ENCODE peak calls at places on chromosomes 1 and 21, in four cellular contexts. M is dorsolateral prefrontal cortex, Y is GM20000, Q is psoas muscle. U is an unnamed sample.

GRCh38 chr1:59549903-59550302 is 253.0 kb downstream of the FGGY start:
- DNase-seq in M (no peak), Q (no peak), Y (no peak), U (no peak)

GRCh38 chr1:158554352-158554751 is at the start of gene OR6Y1:
- DNase-seq in M (no peak), Y (no peak), Q (no peak), U (no peak)

GRCh38 chr1:234893725-234894630 is 234.7 kb downstream of the TOMM20 start:
- DNase-seq in Y (peak), M (peak), Q (no peak), U (no peak)

GRCh38 chr1:231933711-231934626 is 307.4 kb downstream of the DISC1 start:
- DNase-seq in Y (no peak), M (no peak), Q (no peak), U (no peak)

GRCh38 chr1:16999863-17000262 is 11.9 kb downstream of the ATP13A2 start:
- DNase-seq in Y (peak), Q (no peak), M (no peak), U (no peak)

GRCh38 chr1:6343506-6344405 is 49.8 kb downstream of the ACOT7 start:
- DNase-seq in Q (peak), Y (peak), M (peak), U (peak)

GRCh38 chr1:151282883-151283725 is 1.0 kb downstream of the ZNF687 start:
- DNase-seq in Q (peak), Y (peak), M (no peak), U (peak)

GRCh38 chr1:43313771-43314170 is 13.0 kb downstream of the TIE1 start:
- DNase-seq in Q (no peak), M (peak), Y (no peak), U (no peak)

GRCh38 chr1:107536266-107536665 is 395.4 kb downstream of the NTNG1 start:
- DNase-seq in M (no peak), Y (no peak), Q (no peak), U (no peak)

GRCh38 chr1:117371436-117372151 is 4.3 kb downstream of the MAN1A2 start:
- DNase-seq in Q (no peak), Y (no peak), M (no peak), U (no peak)

GRCh38 chr1:29465755-29466154 is 229.4 kb downstream of the PTPRU start:
- DNase-seq in Y (no peak), M (no peak), Q (no peak), U (no peak)

GRCh38 chr21:44510508-44511218 is 29.3 kb downstream of the KRTAP10-1 start:
- DNase-seq in Y (peak), Q (peak), M (no peak), U (peak)

GRCh38 chr1:43238104-43238503 is 31.7 kb upstream of the TMEM125 start:
- DNase-seq in Q (peak), Y (peak), M (peak), U (peak)

GRCh38 chr1:6743189-6744101 is 41.8 kb upstream of the CAMTA1 start:
- DNase-seq in M (peak), Q (peak), Y (peak), U (no peak)

GRCh38 chr21:27590271-27590670 is 623.4 kb upstream of the ADAMTS5 start:
- DNase-seq in M (no peak), Y (no peak), Q (peak), U (no peak)

GRCh38 chr1:5937373-5937857 is 54.8 kb downstream of the NPHP4 start:
- DNase-seq in Q (no peak), M (no peak), Y (no peak), U (no peak)

GRCh38 chr1:24899581-24900485 is 30.2 kb downstream of the RUNX3 start:
- DNase-seq in Q (no peak), Y (no peak), M (peak), U (no peak)

GRCh38 chr1:201648911-201649775 is 110.2 kb downstream of the NAV1 start:
- DNase-seq in Q (no peak), M (no peak), Y (peak), U (peak)

GRCh38 chr1:10211805-10212405 is 1.5 kb downstream of the KIF1B start:
- DNase-seq in Y (no peak), M (peak), Q (peak), U (no peak)

GRCh38 chr1:62426238-62426637 is 10.6 kb upstream of the USP1 start:
- DNase-seq in M (no peak), Y (no peak), Q (no peak), U (no peak)

GRCh38 chr21:38664821-38665220 is 140.9 kb upstream of the ETS2 start:
- DNase-seq in Q (no peak), M (no peak), Y (no peak), U (no peak)

GRCh38 chr1:240803151-240803550 is 191.2 kb upstream of the GREM2 start:
- DNase-seq in M (no peak), Y (no peak), Q (no peak), U (no peak)

GRCh38 chr1:8389962-8390535 is 72.1 kb downstream of the SLC45A1 start:
- DNase-seq in Y (no peak), M (no peak), Q (no peak), U (no peak)

GRCh38 chr1:221631551-221631950 is 110.3 kb downstream of the DUSP10 start:
- DNase-seq in Y (no peak), M (no peak), Q (no peak), U (no peak)

GRCh38 chr1:44947060-44947773 is 39.2 kb downstream of the EIF2B3 start:
- DNase-seq in Q (no peak), Y (no peak), M (no peak), U (no peak)

GRCh38 chr1:221228594-221228993 is 349.4 kb downstream of the HLX start:
- DNase-seq in Y (no peak), Q (no peak), M (no peak), U (no peak)

GRCh38 chr1:26983863-26984262 is 9.6 kb upstream of the TRNP1 start:
- DNase-seq in M (no peak), Q (no peak), Y (no peak), U (no peak)

GRCh38 chr1:43933386-43934278 is at the start of gene ARTN:
- DNase-seq in M (no peak), Q (no peak), Y (no peak), U (peak)

GRCh38 chr1:218079379-218079778 is 205.7 kb upstream of the RRP15 start:
- DNase-seq in M (no peak), Q (no peak), Y (no peak), U (no peak)

GRCh38 chr1:44775930-44776748 is 799 bp downstream of the RPS8 start:
- DNase-seq in Q (no peak), M (peak), Y (no peak), U (no peak)

GRCh38 chr1:226846801-226847200 is 23.6 kb upstream of the PSEN2 start:
- DNase-seq in M (no peak), Y (no peak), Q (no peak), U (no peak)

GRCh38 chr1:16212251-16212961 is at the start of gene ARHGEF19:
- DNase-seq in M (no peak), Q (no peak), Y (no peak), U (peak)

GRCh38 chr1:5001466-5001865 is 347.1 kb downstream of the AJAP1 start:
- DNase-seq in Q (no peak), Y (no peak), M (no peak), U (peak)

GRCh38 chr1:206935491-206936067 is 10.7 kb downstream of the PIGR start:
- DNase-seq in M (no peak), Y (peak), Q (no peak), U (peak)

GRCh38 chr1:30232288-30232899 is 491.0 kb downstream of the MATN1 start:
- DNase-seq in Y (peak), Q (no peak), M (no peak), U (no peak)

GRCh38 chr1:91617242-91617837 is 116.7 kb downstream of the CDC7 start:
- DNase-seq in Q (peak), M (no peak), Y (peak), U (peak)

GRCh38 chr1:229273507-229274232 is 2.8 kb downstream of the RAB4A start:
- DNase-seq in Y (no peak), Q (no peak), M (no peak), U (no peak)

GRCh38 chr1:232292818-232293217 is 337.1 kb downstream of the SIPA1L2 start:
- DNase-seq in Q (no peak), Y (no peak), M (no peak), U (no peak)

GRCh38 chr21:35477622-35478021 is 428.5 kb upstream of the RUNX1 start:
- DNase-seq in Q (no peak), M (no peak), Y (no peak), U (no peak)
- TF ChIP-seq CTCF in Q (no peak), M (no peak), Y (no peak), U (no peak)

GRCh38 chr1:212946872-212947271 is 3.5 kb upstream of the VASH2 start:
- DNase-seq in Y (no peak), M (no peak), Q (no peak), U (no peak)

GRCh38 chr1:212951058-212951923 is 950 bp downstream of the VASH2 start:
- DNase-seq in Q (no peak), Y (peak), M (no peak), U (peak)

GRCh38 chr1:212949771-212950170 is 570 bp upstream of the VASH2 start:
- DNase-seq in Y (no peak), M (no peak), Q (no peak), U (no peak)

GRCh38 chr1:212952596-212952995 is 2.3 kb downstream of the VASH2 start:
- DNase-seq in Y (no peak), Q (no peak), M (no peak), U (no peak)

DNA sequence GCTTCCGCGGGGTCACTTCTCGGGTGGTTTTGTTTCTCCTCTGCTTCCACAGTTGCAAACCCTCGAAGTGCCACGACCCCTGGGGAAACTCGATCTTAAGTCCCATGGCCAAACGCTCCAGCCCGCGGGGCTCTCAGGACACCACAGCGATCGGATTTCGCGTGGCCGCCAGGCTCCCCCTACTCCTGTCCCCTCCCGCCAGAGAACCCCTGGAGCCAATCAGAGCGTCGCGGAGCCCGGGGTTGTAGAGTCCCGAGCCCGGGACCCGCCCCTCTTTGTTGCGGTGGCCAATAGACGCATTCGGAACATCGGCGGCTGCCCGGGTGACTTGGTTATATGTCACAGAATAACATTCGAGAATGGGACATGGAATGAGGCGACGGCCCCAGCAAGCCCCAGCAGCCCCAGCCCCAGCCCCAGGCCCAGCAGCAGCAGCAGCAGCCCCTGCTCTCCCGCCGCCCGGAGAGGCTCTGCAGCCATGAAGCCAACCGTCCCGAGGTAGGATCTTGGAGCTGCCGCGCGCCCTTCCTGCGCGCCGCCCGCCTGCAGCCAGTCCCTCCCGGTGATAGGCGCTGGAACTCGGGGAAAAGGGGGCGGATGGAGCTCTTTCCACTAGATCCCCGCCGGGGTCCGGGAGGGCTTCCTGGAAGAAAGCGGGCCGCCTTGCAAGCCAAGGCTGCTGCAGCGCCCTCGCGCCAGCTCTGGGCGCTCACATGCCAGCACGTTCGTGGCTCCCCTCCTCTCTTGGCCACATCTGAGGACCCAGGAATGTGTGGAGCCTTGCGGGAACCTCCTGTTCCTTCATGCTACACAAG is at the start of gene VASH2:
- DNase-seq in M (peak), Y (peak), Q (peak), U (peak)
- TF ChIP-seq CTCF in M (no peak), Y (no peak), Q (no peak), U (no peak)

DNA sequence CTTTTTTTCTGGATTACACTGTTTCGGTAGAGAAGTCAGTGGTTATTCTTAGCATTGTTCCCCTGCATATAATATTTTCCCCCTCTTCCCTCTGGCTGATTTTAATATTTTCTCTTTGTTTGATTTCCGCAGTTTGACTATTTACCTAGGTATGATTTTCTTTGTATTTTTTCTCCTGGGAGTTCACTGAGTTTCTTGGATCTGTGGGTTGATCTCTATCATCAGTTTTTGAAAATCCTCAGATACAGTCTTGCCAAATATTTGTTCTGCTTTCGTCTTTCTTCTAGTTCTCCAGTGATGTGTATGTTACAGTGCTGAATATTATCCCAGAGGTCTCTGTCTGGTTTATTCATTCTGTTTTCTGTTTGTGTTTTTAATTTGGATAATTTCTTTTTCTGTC is 136.4 kb downstream of the DYRK1A start:
- DNase-seq in Y (no peak), M (no peak), Q (no peak), U (no peak)
- TF ChIP-seq CTCF in Y (no peak), M (no peak), Q (no peak), U (no peak)

DNA sequence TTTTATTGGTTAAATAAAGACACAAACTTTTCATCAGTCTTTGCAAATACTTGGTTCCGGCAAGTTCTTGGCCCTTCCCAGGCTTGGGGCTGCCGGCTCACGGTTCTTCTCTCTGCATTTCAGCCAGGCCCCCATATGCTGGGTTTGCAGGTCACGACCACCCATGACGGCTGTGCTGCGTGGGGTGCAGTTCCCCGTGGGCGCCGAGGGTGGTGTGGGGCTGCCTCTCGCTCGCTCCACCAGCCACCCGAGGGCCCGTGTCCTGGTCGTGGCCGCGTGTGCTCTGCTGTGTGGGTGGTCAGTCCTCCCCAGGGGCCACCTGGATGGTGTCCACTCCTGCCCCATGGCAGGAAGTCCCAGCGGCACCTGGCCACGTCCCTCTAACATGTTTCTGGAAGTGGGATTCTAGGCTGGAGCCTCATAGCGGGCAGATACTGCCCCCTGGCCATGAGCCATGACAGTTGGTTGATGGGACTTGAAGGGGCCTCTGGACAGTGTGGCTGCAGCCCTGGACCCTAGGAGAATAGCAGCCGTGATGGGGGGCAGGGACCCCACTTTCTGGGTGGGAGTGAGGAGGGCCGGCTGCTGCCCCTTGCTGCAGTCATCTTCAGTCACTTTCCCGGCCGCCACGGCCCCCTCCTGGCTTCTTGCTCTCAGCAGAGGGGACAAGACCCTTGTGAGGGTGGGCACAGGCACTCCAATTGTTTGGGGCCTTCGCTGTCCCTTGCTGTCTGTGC is 46.3 kb downstream of the SKI start:
- DNase-seq in M (no peak), Q (peak), Y (no peak), U (no peak)
- TF ChIP-seq CTCF in M (no peak), Q (no peak), Y (no peak), U (no peak)

DNA sequence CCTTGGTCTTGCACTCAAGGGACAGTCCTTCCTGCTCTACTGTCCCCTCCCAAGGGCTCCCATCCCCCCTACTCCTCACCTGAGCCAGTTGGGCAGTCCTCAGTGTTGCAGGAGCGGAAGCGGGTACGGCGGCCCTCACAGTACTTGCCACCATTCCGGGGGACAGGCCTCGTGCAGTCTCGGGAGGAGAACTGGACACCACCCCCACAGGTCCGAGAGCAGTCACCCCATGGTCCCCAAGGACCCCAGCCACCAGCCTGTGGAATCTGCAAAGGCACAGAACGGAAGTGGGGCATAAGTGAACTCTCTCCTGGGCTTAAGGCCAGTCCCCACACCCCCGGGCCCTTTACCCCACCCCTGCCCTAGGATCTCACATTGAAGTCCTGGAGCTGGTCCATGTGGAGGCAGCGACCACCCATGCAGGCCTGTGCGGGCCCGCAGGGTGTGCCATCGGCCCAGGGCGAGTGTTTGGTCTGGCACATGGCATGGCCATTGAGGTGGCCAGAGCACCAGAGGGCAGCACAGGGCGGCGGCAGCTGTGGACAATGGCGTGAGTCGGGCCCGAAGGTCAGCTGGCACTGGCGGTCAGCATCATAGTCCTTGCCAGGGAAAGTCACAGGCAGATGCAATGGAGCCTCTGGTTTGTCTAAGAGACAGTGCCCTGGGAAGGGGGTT is 5.2 kb downstream of the ADAMTS4 start:
- DNase-seq in Y (no peak), M (peak), Q (peak), U (no peak)
- TF ChIP-seq CTCF in Y (peak), M (peak), Q (peak), U (no peak)

GRCh38 chr1:35555601-35556477 is 1.4 kb downstream of the KIAA0319L start:
- DNase-seq in Q (no peak), Y (no peak), M (no peak), U (no peak)

GRCh38 chr1:35556494-35557117 is 597 bp downstream of the KIAA0319L start:
- DNase-seq in Y (no peak), M (no peak), Q (no peak), U (no peak)

GRCh38 chr1:35557611-35558373 is at the start of gene NCDN:
- DNase-seq in Y (peak), Q (peak), M (peak), U (peak)

GRCh38 chr1:35558374-35559316 is 1.0 kb downstream of the NCDN start:
- DNase-seq in Q (peak), M (no peak), Y (peak), U (no peak)

GRCh38 chr1:35557118-35557610 is at the start of gene KIAA0319L:
- DNase-seq in Y (peak), Q (peak), M (peak), U (peak)
- TF ChIP-seq CTCF in Y (no peak), Q (no peak), M (no peak), U (no peak)